ENCODE peak calls at places on chromosome 11, in five cellular contexts. G, A, E, Q and J are unnamed samples. For H3K4me1, the result is how much of the 10 kb centered on the place peaks cover.

GRCh38 chr11:125517116-125517804 is 21.2 kb upstream of the FEZ1 start:
- DNase-seq in Q (no peak), E (no peak), G (no peak), A (peak), J (no peak)

GRCh38 chr11:2696461-2696860 is 3.3 kb downstream of the KCNQ1OT1 start:
- DNase-seq in A (no peak), G (no peak), Q (no peak), E (no peak), J (no peak)

GRCh38 chr11:126929186-126930085 is 71.1 kb downstream of the KIRREL3 start:
- DNase-seq in A (no peak), Q (no peak), G (no peak), E (no peak), J (no peak)

GRCh38 chr11:113998574-113998973 is 23.7 kb downstream of the HTR3A start:
- DNase-seq in A (no peak), G (no peak), Q (no peak), E (no peak), J (no peak)

GRCh38 chr11:132784441-132784840 is 747.9 kb downstream of the OPCML start:
- DNase-seq in Q (no peak), A (peak), E (no peak), G (no peak), J (no peak)

GRCh38 chr11:95520765-95521542 is 268.6 kb downstream of the FAM76B start:
- DNase-seq in G (no peak), A (peak), E (no peak), Q (no peak), J (no peak)

GRCh38 chr11:11629368-11629767 is 7.6 kb upstream of the GALNT18 start:
- DNase-seq in G (no peak), Q (no peak), A (no peak), E (no peak), J (no peak)

GRCh38 chr11:44825058-44825795 is 98.5 kb downstream of the TSPAN18 start:
- DNase-seq in G (no peak), E (no peak), A (no peak), Q (no peak), J (no peak)

GRCh38 chr11:14583252-14584105 is 60.1 kb upstream of the PDE3B start:
- DNase-seq in G (no peak), E (no peak), A (no peak), Q (peak), J (no peak)

GRCh38 chr11:11155962-11156815 is 196.9 kb downstream of the CSNK2A3 start:
- DNase-seq in G (no peak), E (no peak), A (no peak), Q (no peak), J (no peak)

GRCh38 chr11:62152245-62153086 is 28.7 kb downstream of the INCENP start:
- DNase-seq in Q (peak), G (no peak), A (no peak), E (no peak), J (no peak)

GRCh38 chr11:72637198-72637597 is 37.0 kb downstream of the PDE2A start:
- DNase-seq in E (no peak), G (no peak), Q (no peak), A (no peak), J (no peak)

GRCh38 chr11:125331357-125331756 is 164.7 kb downstream of the FEZ1 start:
- DNase-seq in Q (no peak), A (no peak), G (no peak), E (no peak), J (no peak)

GRCh38 chr11:27058456-27058855 is 17.8 kb downstream of the BBOX1 start:
- DNase-seq in E (no peak), G (no peak), Q (no peak), A (no peak), J (no peak)

GRCh38 chr11:83746921-83747585 is 460.9 kb upstream of the CCDC90B start:
- DNase-seq in Q (no peak), G (no peak), A (no peak), E (no peak), J (no peak)

GRCh38 chr11:83744620-83745192 is 458.5 kb upstream of the CCDC90B start:
- DNase-seq in E (no peak), Q (no peak), G (no peak), A (no peak), J (no peak)
- H3K27ac ChIP-seq in E (no peak), Q (no peak), G (no peak), A (no peak), J (no peak)

DNA sequence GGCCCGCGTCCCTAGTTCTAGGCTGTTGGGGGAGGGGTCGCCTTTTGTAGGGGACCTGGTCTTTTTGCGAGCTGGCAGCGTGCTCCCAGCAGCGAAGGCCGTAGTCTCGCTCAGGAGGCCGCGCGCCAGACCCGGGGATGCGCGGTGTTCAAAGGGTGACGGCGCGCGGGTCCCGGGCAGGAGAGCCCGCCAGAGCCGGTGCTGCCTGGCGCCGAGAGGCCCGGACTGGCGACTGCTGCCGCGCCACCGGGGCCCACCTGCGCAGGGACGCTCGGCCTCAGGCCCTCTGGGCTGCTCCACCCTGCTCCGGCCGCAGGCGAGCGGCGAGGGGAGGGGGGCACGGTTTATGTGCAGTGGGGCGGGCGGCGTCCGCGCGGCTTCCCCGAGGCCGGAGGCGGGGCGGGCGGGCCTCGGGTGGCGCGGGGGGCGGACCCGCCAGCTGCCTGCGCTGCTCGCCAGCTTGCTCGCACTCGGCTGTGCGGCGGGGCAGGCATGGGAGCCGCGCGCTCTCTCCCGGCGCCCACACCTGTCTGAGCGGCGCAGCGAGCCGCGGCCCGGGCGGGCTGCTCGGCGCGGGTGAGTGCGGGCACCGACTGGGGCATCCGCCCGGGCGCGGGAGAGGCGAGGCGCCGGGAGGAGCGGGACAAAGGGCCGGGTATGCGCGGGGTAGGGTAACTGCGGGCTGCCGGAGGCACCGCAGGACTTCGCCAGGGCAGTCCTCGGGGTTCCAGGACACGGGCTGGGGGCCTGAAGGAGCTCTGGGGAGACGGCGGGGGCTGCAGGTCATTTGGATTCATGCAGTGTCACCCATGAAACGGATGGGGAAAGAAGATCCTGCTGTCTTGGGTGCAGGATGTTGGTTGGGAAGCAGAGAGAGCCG is at the start of gene PRSS23:
- DNase-seq in G (peak), E (peak), A (peak), Q (peak), J (peak)
- H3K4me1 ChIP-seq in G (under half), E (under half), A (under half), Q (under half), J (under half)

DNA sequence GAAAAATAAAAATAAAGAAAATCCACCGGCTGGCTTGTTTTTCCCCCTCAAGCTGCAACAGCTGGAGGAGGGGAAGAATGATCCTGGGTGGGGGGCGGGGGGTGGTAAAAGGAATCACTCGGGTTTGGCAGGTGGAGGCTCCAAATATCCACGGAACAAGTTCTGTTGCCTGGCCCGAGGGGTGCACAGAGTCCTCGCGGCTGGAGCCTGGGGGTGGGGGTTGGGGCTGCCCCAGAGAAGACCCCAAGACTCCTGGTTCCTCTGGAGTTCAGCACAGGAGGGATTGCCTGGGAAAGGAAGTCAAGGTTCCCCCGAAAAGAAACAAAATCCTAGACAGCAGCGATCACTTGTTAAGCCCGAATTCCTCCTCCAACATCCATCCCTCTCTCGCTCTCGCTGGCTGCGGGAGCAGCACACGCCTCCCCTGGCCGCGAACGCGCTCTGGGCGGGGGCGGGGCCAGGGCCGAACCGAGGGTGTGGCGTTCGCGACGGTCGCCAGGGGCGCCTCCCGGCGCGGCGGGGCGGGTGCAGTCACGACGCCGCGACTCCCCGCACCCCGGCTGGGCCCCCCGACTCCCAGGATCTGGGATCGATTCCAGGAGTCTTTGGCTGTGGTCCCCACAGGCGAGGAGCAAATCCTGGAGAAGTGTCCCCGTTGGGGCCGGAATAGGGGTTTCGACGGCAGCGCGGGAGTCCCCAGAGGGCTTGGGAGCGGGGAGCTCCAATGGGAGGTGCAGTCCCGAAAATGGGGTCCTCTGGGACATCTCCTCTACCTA is at the start of gene KCNA4:
- DNase-seq in E (no peak), A (peak), G (no peak), Q (no peak), J (no peak)
- TF ChIP-seq CTCF in E (peak), A (peak), G (peak), Q (no peak), J (no peak)

GRCh38 chr11:117638913-117639543 is 158.0 kb downstream of the DSCAML1 start:
- DNase-seq in G (no peak), A (no peak), E (no peak), Q (no peak), J (no peak)
- H3K27ac ChIP-seq in G (no peak), A (no peak), E (no peak), Q (no peak), J (no peak)

GRCh38 chr11:111452817-111453607 is 59.2 kb downstream of the BTG4 start:
- DNase-seq in E (no peak), G (no peak), Q (no peak), A (no peak), J (no peak)
- H3K4me1 ChIP-seq in E (under half), G (under half), Q (under half), A (under half), J (under half)

DNA sequence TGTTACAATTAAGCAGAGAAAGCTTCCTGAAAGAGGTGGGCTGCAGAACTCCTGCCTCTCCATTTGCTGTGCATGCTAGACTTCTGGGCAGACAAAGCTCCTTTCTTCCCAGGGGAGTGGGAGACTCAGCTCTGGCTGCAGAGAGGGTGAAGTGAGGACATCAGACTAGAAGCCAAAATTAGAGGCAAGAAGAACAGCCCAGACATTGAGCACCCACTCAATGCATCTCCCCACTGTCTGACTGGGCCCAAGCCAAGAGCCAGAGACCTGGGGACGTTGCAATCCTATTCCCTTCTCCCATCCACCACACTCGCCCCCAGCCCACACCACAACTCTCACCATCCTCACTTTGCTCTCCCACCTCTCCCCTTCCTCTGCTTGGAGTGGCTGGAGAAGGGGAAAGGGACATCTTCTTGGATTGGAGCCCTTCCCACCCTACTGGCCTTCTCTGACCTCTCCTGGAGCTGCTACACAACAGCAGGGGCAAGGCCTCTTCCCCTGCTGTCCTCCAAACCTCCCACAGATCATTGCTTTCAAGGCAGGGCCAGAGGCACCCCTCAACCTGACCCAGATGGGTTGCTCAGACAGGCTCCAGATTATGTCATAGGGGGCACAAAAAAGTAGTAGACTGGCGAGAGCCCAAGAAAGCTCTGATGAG is 477.7 kb upstream of the CADM1 start:
- DNase-seq in G (no peak), A (no peak), Q (no peak), E (no peak), J (no peak)
- TF ChIP-seq CTCF in G (no peak), A (no peak), Q (no peak), E (no peak), J (no peak)

GRCh38 chr11:40370821-40371616 is 1088.4 kb downstream of the LRRC4C start:
- DNase-seq in Q (no peak), A (no peak), E (no peak), G (no peak), J (no peak)
- H3K27ac ChIP-seq in Q (no peak), A (no peak), E (no peak), G (no peak), J (no peak)

GRCh38 chr11:70002433-70002832 is 75.7 kb upstream of the ANO1 start:
- DNase-seq in E (no peak), G (no peak), A (no peak), Q (no peak), J (no peak)

GRCh38 chr11:70012134-70012733 is 65.9 kb upstream of the ANO1 start:
- DNase-seq in Q (no peak), E (no peak), A (no peak), G (no peak), J (no peak)

GRCh38 chr11:70005107-70005818 is 72.9 kb upstream of the ANO1 start:
- DNase-seq in A (no peak), G (no peak), E (no peak), Q (no peak), J (no peak)

DNA sequence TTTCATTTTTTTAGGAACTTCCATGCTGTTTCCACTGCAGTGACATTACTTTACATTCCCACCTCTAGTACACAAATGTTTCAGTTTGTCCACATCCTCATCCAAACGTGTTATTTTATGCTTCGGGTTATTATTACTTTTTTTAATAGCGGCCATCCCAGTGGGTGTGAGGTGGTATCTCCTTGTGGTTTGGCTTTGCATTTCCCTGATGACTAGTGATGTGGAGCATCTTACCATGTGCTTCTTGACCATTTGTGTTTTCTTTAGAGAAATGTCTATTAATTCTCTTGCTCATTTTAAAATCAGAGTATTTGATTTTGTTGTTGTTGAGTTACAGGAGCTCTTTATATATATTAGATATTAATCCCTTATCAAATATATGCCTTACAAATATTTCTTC is 70.3 kb upstream of the ANO1 start:
- DNase-seq in A (no peak), E (no peak), G (no peak), Q (no peak), J (no peak)
- H3K4me1 ChIP-seq in A (under half), E (under half), G (under half), Q (under half), J (under half)

GRCh38 chr11:534592-535518 is 521 bp downstream of the HRAS start:
- DNase-seq in Q (peak), G (no peak), A (peak), E (peak), J (no peak)
- TF ChIP-seq CTCF in Q (no peak), G (no peak), A (no peak), E (no peak), J (no peak)